ENCODE peak calls at places on chromosomes 2 and 18, in four cellular contexts. One of them, this sample, is unnamed.

GRCh38 chr18:51621103-51621969 is 423.9 kb upstream of the MEX3C start:
- DNase-seq in HL-60: peak; percentile 60
- DNase-seq in K562: peak; percentile 59
- DNase-seq in GM12878: peak; percentile 12
- DNase-seq in this sample: peak; percentile 20

GRCh38 chr2:43175187-43175490 is 51.3 kb downstream of the ZFP36L2 start:
- DNase-seq in K562: no peak
- DNase-seq in HL-60: peak; percentile 24
- DNase-seq in GM12878: no peak
- DNase-seq in this sample: no peak

GRCh38 chr2:205766765-205767359 is 84.6 kb downstream of the NRP2 start:
- DNase-seq in HL-60: peak; percentile 37
- DNase-seq in GM12878: no peak
- DNase-seq in K562: peak; percentile 50
- DNase-seq in this sample: peak; percentile 35

GRCh38 chr18:8107426-8107825 is 501.8 kb upstream of the RAB12 start:
- DNase-seq in K562: no peak
- DNase-seq in HL-60: no peak
- DNase-seq in GM12878: no peak
- DNase-seq in this sample: no peak

GRCh38 chr2:76599732-76600368 is 889.1 kb upstream of the GCFC2 start:
- DNase-seq in GM12878: peak; percentile 43
- DNase-seq in HL-60: peak; percentile 77
- DNase-seq in K562: peak; percentile 74
- DNase-seq in this sample: peak; percentile 18

GRCh38 chr2:156083707-156084494 is 248.6 kb downstream of the NR4A2 start:
- DNase-seq in HL-60: peak; percentile 1
- DNase-seq in K562: peak; percentile 30
- DNase-seq in GM12878: no peak
- DNase-seq in this sample: no peak

GRCh38 chr2:101380376-101380775 is 6.9 kb downstream of the CREG2 start:
- DNase-seq in HL-60: no peak
- DNase-seq in K562: no peak
- DNase-seq in GM12878: no peak
- DNase-seq in this sample: no peak

GRCh38 chr18:40048886-40049650 is 1906.0 kb upstream of the PIK3C3 start:
- DNase-seq in GM12878: no peak
- DNase-seq in HL-60: no peak
- DNase-seq in K562: no peak
- DNase-seq in this sample: no peak

GRCh38 chr2:112121682-112122254 is 16.4 kb upstream of the FBLN7 start:
- DNase-seq in HL-60: peak; percentile 49
- DNase-seq in GM12878: no peak
- DNase-seq in K562: peak; percentile 55
- DNase-seq in this sample: no peak

GRCh38 chr18:48861181-48861715 is 89.5 kb downstream of the SMAD7 start:
- DNase-seq in GM12878: no peak
- DNase-seq in HL-60: no peak
- DNase-seq in K562: no peak
- DNase-seq in this sample: no peak

GRCh38 chr18:48864876-48865275 is 85.9 kb downstream of the SMAD7 start:
- DNase-seq in K562: no peak
- DNase-seq in HL-60: no peak
- DNase-seq in GM12878: no peak
- DNase-seq in this sample: no peak

GRCh38 chr18:48862116-48862515 is 88.6 kb downstream of the SMAD7 start:
- DNase-seq in GM12878: no peak
- DNase-seq in K562: no peak
- DNase-seq in HL-60: no peak
- DNase-seq in this sample: no peak

GRCh38 chr18:48862678-48863270 is 88.0 kb downstream of the SMAD7 start:
- DNase-seq in K562: no peak
- DNase-seq in HL-60: no peak
- DNase-seq in GM12878: no peak
- DNase-seq in this sample: no peak

DNA sequence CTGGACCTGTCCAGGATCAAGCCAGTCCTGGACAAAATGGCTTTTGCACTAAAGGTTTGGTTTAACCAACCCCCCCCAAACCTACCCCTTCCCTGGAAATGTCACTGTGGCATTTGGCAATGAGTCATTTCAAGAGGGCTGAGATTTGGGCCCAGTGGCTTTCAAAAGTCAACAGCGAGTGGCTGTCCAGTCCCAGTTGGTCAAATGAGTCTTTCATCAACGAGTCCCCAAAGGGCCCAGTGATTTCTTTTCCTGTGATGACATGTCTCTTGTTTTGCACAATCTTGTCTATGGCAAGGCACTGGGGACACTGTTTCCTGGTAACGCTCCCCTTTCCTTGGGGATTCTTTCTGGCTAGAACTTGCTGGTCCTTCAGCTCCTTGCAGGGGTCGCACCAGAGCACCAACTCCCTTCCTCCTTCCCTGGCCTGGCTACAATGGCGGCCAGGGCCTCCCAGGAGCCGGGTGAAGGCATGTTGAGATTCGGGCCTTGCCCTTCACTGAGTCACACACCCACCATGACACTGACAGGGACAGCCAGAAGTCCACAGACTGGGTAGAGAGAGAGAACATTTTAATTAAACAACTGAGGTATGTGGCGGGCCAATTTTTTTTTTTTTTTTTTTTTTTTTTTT is 87.2 kb downstream of the SMAD7 start:
- DNase-seq in K562: no peak
- DNase-seq in GM12878: no peak
- DNase-seq in HL-60: no peak
- DNase-seq in this sample: no peak
- TF ChIP-seq POLR2AphosphoS5 in K562: no peak
- TF ChIP-seq POLR2AphosphoS5 in GM12878: no peak
- TF ChIP-seq POLR2AphosphoS5 in HL-60: no peak
- TF ChIP-seq POLR2AphosphoS5 in this sample: no peak

GRCh38 chr2:70784320-70784719 is 6.1 kb downstream of the FIGLA start:
- DNase-seq in HL-60: no peak
- DNase-seq in GM12878: no peak
- DNase-seq in K562: no peak
- DNase-seq in this sample: no peak

GRCh38 chr2:70776266-70776665 is 8.3 kb upstream of the ADD2 start:
- DNase-seq in HL-60: no peak
- DNase-seq in GM12878: no peak
- DNase-seq in K562: no peak
- DNase-seq in this sample: no peak

GRCh38 chr2:70775148-70775547 is 7.1 kb upstream of the ADD2 start:
- DNase-seq in GM12878: no peak
- DNase-seq in K562: no peak
- DNase-seq in HL-60: no peak
- DNase-seq in this sample: no peak

GRCh38 chr2:70777450-70777849 is 9.4 kb upstream of the ADD2 start:
- DNase-seq in HL-60: no peak
- DNase-seq in GM12878: no peak
- DNase-seq in K562: peak; percentile 21
- DNase-seq in this sample: no peak

DNA sequence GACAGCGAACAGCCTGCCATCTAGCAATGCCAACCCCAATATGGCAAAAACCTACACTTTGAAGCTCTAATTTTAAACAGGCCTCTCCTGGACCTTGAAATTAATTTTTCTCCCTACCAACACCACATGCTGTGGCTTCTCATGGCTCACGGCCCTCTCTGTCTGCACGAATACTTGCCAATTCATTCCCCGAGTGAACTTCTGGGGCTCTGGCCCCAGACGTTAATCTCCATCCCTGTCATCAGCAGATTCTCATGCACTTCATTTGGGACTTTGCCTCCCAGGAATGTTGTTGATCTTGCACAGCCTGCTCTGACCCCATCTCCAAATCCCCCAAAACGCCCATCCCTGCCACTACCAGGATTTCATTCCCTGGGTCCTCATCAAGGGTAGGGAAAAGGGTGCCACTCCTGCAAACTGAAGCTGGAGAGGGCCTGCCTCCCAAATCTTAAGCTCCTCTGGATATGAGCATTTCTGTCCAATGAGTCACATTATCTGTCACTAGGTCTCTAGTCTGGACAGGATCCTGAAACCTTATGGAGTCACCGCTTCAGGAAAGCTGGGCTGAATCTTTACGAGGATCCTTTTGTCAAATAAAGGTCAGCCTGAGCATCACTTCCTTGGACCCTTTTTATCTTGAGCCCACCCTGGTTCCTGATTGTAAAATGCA is 10.4 kb downstream of the FIGLA start:
- DNase-seq in GM12878: no peak
- DNase-seq in K562: no peak
- DNase-seq in HL-60: no peak
- DNase-seq in this sample: no peak
- TF ChIP-seq SPI1 in GM12878: no peak
- TF ChIP-seq SPI1 in K562: no peak
- TF ChIP-seq SPI1 in HL-60: no peak
- TF ChIP-seq SPI1 in this sample: no peak

GRCh38 chr2:33552758-33553461 is 46.2 kb downstream of the FAM98A start:
- DNase-seq in K562: no peak
- DNase-seq in GM12878: no peak
- DNase-seq in HL-60: no peak
- DNase-seq in this sample: no peak
- TF ChIP-seq POLR2AphosphoS5 in K562: no peak
- TF ChIP-seq POLR2AphosphoS5 in GM12878: no peak
- TF ChIP-seq POLR2AphosphoS5 in HL-60: no peak
- TF ChIP-seq POLR2AphosphoS5 in this sample: no peak

GRCh38 chr2:193562031-193562430 is 1367.3 kb upstream of the TMEFF2 start:
- DNase-seq in HL-60: no peak
- DNase-seq in K562: no peak
- DNase-seq in GM12878: no peak
- DNase-seq in this sample: no peak

GRCh38 chr2:193561054-193561453 is 1366.3 kb upstream of the TMEFF2 start:
- DNase-seq in GM12878: no peak
- DNase-seq in HL-60: no peak
- DNase-seq in K562: no peak
- DNase-seq in this sample: no peak

DNA sequence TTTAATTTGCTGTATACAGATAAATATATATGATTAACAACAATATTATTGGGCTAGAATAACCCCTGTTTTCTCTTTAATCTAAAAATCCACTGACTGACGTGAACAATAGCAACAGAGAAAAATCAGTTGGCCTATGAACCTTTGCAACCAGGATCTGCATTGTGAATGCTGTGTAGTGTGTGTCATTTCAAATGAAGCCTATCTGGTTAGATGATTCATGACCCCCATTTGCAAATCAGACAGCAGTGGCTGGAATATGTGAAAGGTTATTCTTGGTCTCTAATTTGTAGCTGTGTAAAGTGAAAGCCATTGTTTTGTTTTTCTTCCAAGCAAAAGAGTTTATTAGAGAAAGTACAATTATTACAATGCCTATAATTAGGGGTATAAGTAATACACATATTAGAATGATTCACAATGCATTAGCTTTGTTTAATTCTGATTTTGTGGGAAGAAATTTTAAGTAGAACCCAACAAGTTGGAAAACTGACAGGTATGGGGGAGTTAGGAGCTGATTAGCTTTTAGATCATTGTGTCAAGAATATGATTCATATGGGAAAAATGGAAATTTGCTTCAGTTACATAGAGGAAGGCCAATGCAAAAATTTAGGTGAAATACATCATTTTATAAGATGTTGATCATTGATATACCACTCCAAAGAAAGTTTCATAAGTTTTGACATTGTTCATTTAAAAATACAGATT is 1362.2 kb upstream of the TMEFF2 start:
- DNase-seq in HL-60: no peak
- DNase-seq in GM12878: no peak
- DNase-seq in K562: peak; percentile 4
- DNase-seq in this sample: no peak
- TF ChIP-seq SPI1 in HL-60: no peak
- TF ChIP-seq SPI1 in GM12878: no peak
- TF ChIP-seq SPI1 in K562: no peak
- TF ChIP-seq SPI1 in this sample: no peak

GRCh38 chr18:21054252-21054821 is 57.3 kb downstream of the ROCK1 start:
- DNase-seq in K562: no peak
- DNase-seq in HL-60: no peak
- DNase-seq in GM12878: no peak
- DNase-seq in this sample: no peak

GRCh38 chr18:21056545-21056944 is 55.1 kb downstream of the ROCK1 start:
- DNase-seq in HL-60: no peak
- DNase-seq in K562: no peak
- DNase-seq in GM12878: no peak
- DNase-seq in this sample: no peak

GRCh38 chr18:21052385-21052784 is 59.2 kb downstream of the ROCK1 start:
- DNase-seq in GM12878: no peak
- DNase-seq in K562: no peak
- DNase-seq in HL-60: no peak
- DNase-seq in this sample: no peak

GRCh38 chr18:21051615-21052014 is 60.0 kb downstream of the ROCK1 start:
- DNase-seq in GM12878: no peak
- DNase-seq in K562: no peak
- DNase-seq in HL-60: no peak
- DNase-seq in this sample: no peak

GRCh38 chr18:21053127-21053526 is 58.5 kb downstream of the ROCK1 start:
- DNase-seq in K562: no peak
- DNase-seq in GM12878: no peak
- DNase-seq in HL-60: no peak
- DNase-seq in this sample: no peak
- TF ChIP-seq POLR2AphosphoS5 in K562: no peak
- TF ChIP-seq POLR2AphosphoS5 in GM12878: no peak
- TF ChIP-seq POLR2AphosphoS5 in HL-60: no peak
- TF ChIP-seq POLR2AphosphoS5 in this sample: no peak

GRCh38 chr2:17540813-17541513 is 467 bp downstream of the VSNL1 start:
- DNase-seq in GM12878: no peak
- DNase-seq in HL-60: no peak
- DNase-seq in K562: no peak
- DNase-seq in this sample: no peak
- TF ChIP-seq SPI1 in GM12878: no peak
- TF ChIP-seq SPI1 in HL-60: no peak
- TF ChIP-seq SPI1 in K562: no peak
- TF ChIP-seq SPI1 in this sample: no peak

This sample was measured in GM12891.